ENCODE peak calls at places on chromosomes 4 and X, in four cellular contexts. G is spleen, L is adrenal gland, K is tibial nerve. V is an unnamed sample.
A peak's percentile ranks its signal among the peaks of the same experiment; 100 is the strongest.

GRCh38 chr4:138734746-138735145 is 280.8 kb upstream of the NOCT start:
- DNase-seq in K (no peak), G (no peak), L (no peak), V (no peak)

GRCh38 chr4:53005808-53006207 is 143.7 kb downstream of the RASL11B start:
- DNase-seq in K (no peak), G (no peak), L (no peak), V (no peak)

GRCh38 chr4:32775049-32775448 is 2054.9 kb downstream of the PCDH7 start:
- DNase-seq in G (no peak), K (no peak), L (no peak), V (no peak)

GRCh38 chrX:43661521-43662240 is 5.6 kb downstream of the MAOA start:
- DNase-seq in L (peak; percentile 56), K (no peak), G (no peak), V (no peak)

GRCh38 chrX:115679460-115679859 is 118.5 kb downstream of the PLS3 start:
- DNase-seq in G (no peak), L (no peak), K (no peak), V (no peak)

GRCh38 chr4:153788419-153789276 is at the start of gene SFRP2:
- DNase-seq in K (peak; percentile 18), G (peak; percentile 80), L (no peak), V (no peak)

GRCh38 chr4:105780176-105780575 is 71.6 kb downstream of the GSTCD start:
- DNase-seq in G (no peak), L (no peak), K (no peak), V (no peak)

GRCh38 chr4:2787230-2788100 is 5.4 kb upstream of the SH3BP2 start:
- DNase-seq in K (peak; percentile 21), L (peak; percentile 61), G (peak; percentile 91), V (no peak)

GRCh38 chrX:71253253-71254091 is 468 bp downstream of the ZMYM3 start:
- DNase-seq in G (peak; percentile 81), K (no peak), L (peak; percentile 62), V (peak; percentile 38)

GRCh38 chr4:74042681-74043080 is 4.2 kb upstream of the CXCL3 start:
- DNase-seq in G (no peak), L (no peak), K (no peak), V (no peak)

GRCh38 chr4:68109891-68110290 is 19.8 kb downstream of the TMPRSS11F start:
- DNase-seq in K (no peak), L (no peak), G (no peak), V (no peak)

GRCh38 chr4:3601992-3602391 is 69.8 kb upstream of the LRPAP1 start:
- DNase-seq in L (no peak), K (no peak), G (no peak), V (no peak)

GRCh38 chr4:172599554-172599953 is 569.1 kb upstream of the GALNT7 start:
- DNase-seq in G (no peak), K (no peak), L (no peak), V (no peak)

GRCh38 chr4:85147481-85148076 is 181.1 kb upstream of the WDFY3 start:
- DNase-seq in K (peak; percentile 47), L (peak; percentile 76), G (peak; percentile 71), V (peak; percentile 2)

GRCh38 chrX:153179131-153179530 is at the start of gene MAGEA1:
- DNase-seq in K (no peak), L (no peak), G (no peak), V (no peak)

GRCh38 chr4:144734522-144734921 is 88.6 kb downstream of the HHIP start:
- DNase-seq in K (no peak), L (no peak), G (no peak), V (peak; percentile 2)

GRCh38 chr4:147103403-147103946 is 157.8 kb upstream of the TTC29 start:
- DNase-seq in L (peak; percentile 75), K (peak; percentile 45), G (no peak), V (peak; percentile 30)
- TF ChIP-seq POLR2A in L (no peak), K (no peak), G (no peak), V (no peak)

GRCh38 chr4:6694177-6694901 is 661 bp downstream of the S100P start:
- DNase-seq in L (no peak), K (no peak), G (peak; percentile 87), V (no peak)

GRCh38 chr4:6693274-6694176 is at the start of gene S100P:
- DNase-seq in G (peak; percentile 82), L (no peak), K (no peak), V (no peak)

GRCh38 chr4:6695660-6696581 is 2.2 kb downstream of the S100P start:
- DNase-seq in K (no peak), G (peak; percentile 84), L (no peak), V (no peak)

GRCh38 chr4:6692379-6692778 is 1.3 kb upstream of the S100P start:
- DNase-seq in G (no peak), L (no peak), K (no peak), V (no peak)

DNA sequence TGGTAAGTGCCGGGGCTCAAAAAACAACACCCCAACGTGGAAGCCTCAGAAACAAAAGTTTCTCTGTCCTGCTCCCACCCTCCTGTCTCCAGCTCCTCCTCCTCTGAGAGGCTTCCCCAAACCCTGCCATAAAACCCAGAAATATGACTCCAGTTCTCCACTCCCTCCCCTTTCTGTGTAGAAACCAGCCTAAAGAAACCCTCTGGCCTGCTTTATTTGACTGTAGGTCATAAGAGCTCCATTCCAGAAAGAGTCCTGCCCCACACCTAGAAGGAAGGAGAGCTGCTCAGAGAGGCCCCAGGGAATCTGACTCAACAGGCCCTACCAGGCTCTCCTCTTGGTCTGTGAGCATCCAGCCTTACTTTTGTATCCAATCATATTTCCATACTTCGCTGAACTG is 872 bp upstream of the S100P start:
- DNase-seq in K (no peak), L (no peak), G (no peak), V (no peak)
- TF ChIP-seq POLR2A in K (no peak), L (no peak), G (no peak), V (no peak)

GRCh38 chrX:1492421-1493012 is 39.8 kb upstream of the ASMTL start:
- DNase-seq in G (peak; percentile 58), K (no peak), L (no peak), V (no peak)
- TF ChIP-seq POLR2A in G (no peak), K (no peak), L (no peak), V (no peak)

DNA sequence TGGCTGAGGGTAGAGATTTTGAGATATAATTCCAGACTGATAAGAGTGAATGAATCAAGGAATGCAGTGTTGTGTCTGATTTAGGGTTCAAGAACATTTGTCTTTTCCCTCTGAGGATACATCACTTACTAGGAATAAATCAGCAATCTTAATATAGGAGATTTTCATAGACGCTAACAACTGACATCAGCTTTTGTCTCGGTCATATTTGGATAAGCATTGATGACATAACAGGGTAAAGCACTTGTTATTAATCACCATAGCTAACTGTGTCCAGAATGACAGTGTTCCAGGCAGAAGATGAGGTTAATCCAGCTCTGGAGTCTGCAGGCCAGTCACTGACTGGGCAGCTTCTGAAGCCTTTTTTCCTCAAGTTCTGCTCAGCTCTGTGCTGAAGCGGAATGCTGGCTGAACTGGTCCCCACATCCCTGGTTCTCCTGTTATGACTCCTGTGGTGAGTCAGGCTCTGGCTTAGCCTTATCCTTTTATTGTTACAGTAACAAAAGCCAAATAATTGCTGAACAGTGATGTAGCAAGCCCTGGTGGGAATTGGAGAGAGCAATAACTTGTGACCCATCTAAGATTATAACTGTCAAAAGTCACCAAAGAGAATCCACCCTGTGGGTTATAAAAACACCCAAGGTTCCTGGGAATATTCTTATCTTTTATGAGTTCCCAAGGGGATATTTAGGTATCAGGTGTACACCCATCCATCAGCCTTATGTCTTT is 41.8 kb downstream of the FNIP2 start:
- DNase-seq in K (no peak), L (peak; percentile 75), G (no peak), V (peak; percentile 26)
- TF ChIP-seq POLR2A in K (no peak), L (no peak), G (no peak), V (no peak)

GRCh38 chrX:66015906-66016689 is 23.8 kb downstream of the VSIG4 start:
- DNase-seq in K (no peak), G (no peak), L (no peak), V (no peak)
- TF ChIP-seq POLR2A in K (no peak), G (no peak), L (no peak), V (no peak)

V was measured in H54.